ENCODE peak calls at places on chromosomes 7 and 10, in eight cellular contexts. K is BE2C, J is RWPE1, R is ELF-1, T is Caki2, N is M059J, F is cortex of kidney, X is adipocyte. S is an unnamed sample.

GRCh38 chr10:113922787-113923570 is 68.5 kb downstream of the NHLRC2 start:
- DNase-seq in K (no peak), X (no peak), T (no peak), R (peak), J (no peak), F (no peak), N (no peak), S (no peak)

GRCh38 chr10:125878957-125879835 is 1.9 kb downstream of the DHX32 start:
- DNase-seq in K (no peak), N (peak), F (no peak), R (peak), X (peak), J (peak), T (peak), S (peak)

GRCh38 chr10:74150151-74151056 is at the start of gene AP3M1:
- DNase-seq in J (peak), F (no peak), K (peak), T (no peak), N (no peak), R (no peak), X (no peak), S (peak)

GRCh38 chr7:139452948-139453672 is 30.4 kb downstream of the KLRG2 start:
- DNase-seq in X (peak), J (no peak), R (no peak), F (no peak), N (peak), K (peak), T (no peak), S (no peak)

GRCh38 chr7:4659551-4660286 is 22.4 kb upstream of the FOXK1 start:
- DNase-seq in T (no peak), N (no peak), F (no peak), X (peak), K (peak), J (no peak), R (no peak), S (no peak)

GRCh38 chr7:7895754-7896153 is 72.8 kb upstream of the GLCCI1 start:
- DNase-seq in N (no peak), J (no peak), F (no peak), T (no peak), R (no peak), X (no peak), K (no peak), S (peak)

GRCh38 chr10:32501906-32502305 is 56.0 kb downstream of the CCDC7 start:
- DNase-seq in N (no peak), X (no peak), J (no peak), R (peak), K (no peak), T (no peak), F (no peak), S (no peak)

GRCh38 chr7:92778972-92779371 is 57.4 kb downstream of the CDK6 start:
- DNase-seq in N (no peak), F (no peak), J (no peak), K (no peak), R (no peak), T (no peak), X (peak), S (no peak)

GRCh38 chr7:97064972-97065587 is 40.4 kb upstream of the DLX5 start:
- DNase-seq in T (peak), F (no peak), R (peak), J (peak), X (peak), K (peak), N (peak), S (peak)

GRCh38 chr10:116688241-116688711 is 54.1 kb downstream of the HSPA12A start:
- DNase-seq in T (no peak), J (no peak), N (peak), X (no peak), K (no peak), F (no peak), R (peak), S (no peak)

GRCh38 chr10:89734616-89735015 is 33.2 kb downstream of the KIF20B start:
- DNase-seq in R (no peak), T (no peak), J (no peak), N (no peak), F (no peak), X (no peak), K (no peak), S (no peak)

GRCh38 chr7:111030358-111030735 is 60.6 kb upstream of the LRRN3 start:
- DNase-seq in N (no peak), X (peak), K (no peak), F (no peak), R (no peak), J (no peak), T (no peak), S (no peak)

GRCh38 chr10:29243750-29244149 is 45.1 kb upstream of the LYZL1 start:
- DNase-seq in K (no peak), N (no peak), J (no peak), F (no peak), T (no peak), R (peak), X (no peak), S (no peak)

GRCh38 chr10:102675151-102675886 is 31.0 kb downstream of the TRIM8 start:
- DNase-seq in J (no peak), R (no peak), F (no peak), T (no peak), N (no peak), X (peak), K (peak), S (no peak)

GRCh38 chr7:40839881-40840280 is 705.1 kb downstream of the SUGCT start:
- DNase-seq in K (no peak), F (no peak), R (no peak), N (peak), J (no peak), X (no peak), T (peak), S (no peak)

GRCh38 chr7:33686001-33686591 is 219.2 kb upstream of the BMPER start:
- DNase-seq in K (peak), T (no peak), J (no peak), F (no peak), X (no peak), N (no peak), R (peak), S (no peak)

GRCh38 chr7:134783294-134784069 is 4.0 kb downstream of the CALD1 start:
- DNase-seq in F (no peak), T (no peak), J (no peak), N (peak), R (no peak), X (no peak), K (no peak), S (no peak)

GRCh38 chr7:82694020-82694419 is 250.4 kb upstream of the CACNA2D1 start:
- DNase-seq in J (no peak), X (no peak), K (no peak), T (no peak), R (no peak), N (peak), F (no peak), S (no peak)

GRCh38 chr10:58782876-58783859 is 270.5 kb downstream of the BICC1 start:
- DNase-seq in X (peak), R (no peak), F (no peak), N (no peak), K (no peak), T (no peak), J (no peak), S (no peak)

S was measured in LoVo.